ENCODE peak calls at places on chromosomes 6 and 20, in ten cellular contexts. D, J, A, R, M, W, E, T, I and H are unnamed samples.

GRCh38 chr6:50091641-50092040 is 41.9 kb upstream of the DEFB112 start:
- DNase-seq in D (no peak), J (no peak), A (no peak), R (no peak), M (no peak), W (no peak), E (no peak), T (no peak), I (peak; percentile 5), H (no peak)

GRCh38 chr6:125659887-125660286 is 89.5 kb upstream of the HEY2 start:
- DNase-seq in D (no peak), J (no peak), A (no peak), R (no peak), M (no peak), W (no peak), E (no peak), T (no peak), I (no peak), H (no peak)

GRCh38 chr20:62428008-62428384 is 657 bp upstream of the RBBP8NL start:
- DNase-seq in D (no peak), J (no peak), A (no peak), R (no peak), M (no peak), W (no peak), E (no peak), T (no peak), I (no peak), H (no peak)

GRCh38 chr6:159252955-159253508 is 83.8 kb downstream of the FNDC1 start:
- DNase-seq in D (no peak), J (no peak), A (no peak), R (no peak), M (no peak), W (peak; percentile 23), E (peak; percentile 4), T (no peak), I (peak; percentile 52), H (no peak)

GRCh38 chr6:126033696-126034095 is 47.4 kb downstream of the TRMT11 start:
- DNase-seq in D (no peak), J (peak; percentile 43), A (peak; percentile 56), R (peak; percentile 60), M (no peak), W (peak; percentile 29), E (peak; percentile 73), T (no peak), I (peak; percentile 68), H (no peak)

GRCh38 chr6:33252758-33253157 is 18.9 kb downstream of the VPS52 start:
- DNase-seq in D (no peak), J (no peak), A (no peak), R (no peak), M (no peak), W (no peak), E (no peak), T (no peak), I (no peak), H (no peak)

GRCh38 chr6:159640322-159640721 is 52.7 kb downstream of the SOD2 start:
- DNase-seq in D (no peak), J (no peak), A (no peak), R (no peak), M (no peak), W (no peak), E (no peak), T (no peak), I (no peak), H (no peak)

GRCh38 chr6:168719901-168720300 is 278.9 kb downstream of the SMOC2 start:
- DNase-seq in D (no peak), J (no peak), A (no peak), R (no peak), M (no peak), W (no peak), E (no peak), T (no peak), I (no peak), H (no peak)

GRCh38 chr6:157099912-157100593 is 223.3 kb downstream of the TMEM242 start:
- DNase-seq in D (no peak), J (no peak), A (peak; percentile 24), R (no peak), M (no peak), W (no peak), E (no peak), T (no peak), I (no peak), H (no peak)

GRCh38 chr20:59652381-59652780 is 48.0 kb downstream of the PHACTR3 start:
- DNase-seq in D (no peak), J (no peak), A (no peak), R (peak; percentile 15), M (no peak), W (no peak), E (no peak), T (no peak), I (no peak), H (no peak)

DNA sequence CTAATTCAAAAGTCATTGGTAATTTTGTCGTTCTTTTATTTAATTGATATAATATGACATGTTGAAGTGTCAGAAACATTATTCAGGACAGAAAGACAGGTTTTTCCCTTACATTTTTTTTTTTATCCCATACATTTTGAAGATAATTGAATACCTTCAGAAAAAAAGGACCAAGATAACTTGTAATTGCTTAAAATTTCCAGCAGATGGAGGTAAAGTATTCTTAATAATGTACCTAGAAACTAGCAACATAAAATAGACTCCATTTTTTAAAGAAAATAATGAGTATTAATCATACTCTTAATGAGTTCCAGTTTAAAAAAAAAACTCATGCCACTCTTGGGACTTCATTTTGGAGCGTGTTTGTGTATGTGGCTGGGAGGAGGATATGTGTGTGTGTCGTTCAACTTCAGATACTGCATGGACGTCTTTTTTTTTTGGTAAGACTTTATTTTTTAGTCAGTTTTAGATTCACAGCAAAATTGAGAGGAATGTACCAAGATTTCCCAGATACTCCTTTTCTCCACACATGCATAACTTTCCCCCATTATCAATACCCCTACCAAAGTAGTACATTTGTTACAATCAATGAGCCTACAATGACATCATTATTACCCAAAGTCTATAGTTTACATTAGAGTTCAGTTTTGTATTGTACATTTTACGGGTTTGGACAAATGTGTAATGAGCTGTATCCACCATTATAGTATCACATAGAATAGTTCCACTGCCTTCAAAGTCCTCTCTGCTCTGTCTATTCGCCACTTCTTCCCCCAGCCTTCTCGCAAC is 79.4 kb downstream of the ROS1 start:
- DNase-seq in D (no peak), J (no peak), A (no peak), R (no peak), M (no peak), W (peak; percentile 8), E (no peak), T (no peak), I (peak; percentile 23), H (no peak)
- H3K4me3 ChIP-seq in D (no peak overlapping the region), J (no peak overlapping the region), A (peak overlapping the region; percentile 20), R (no peak overlapping the region), M (no peak overlapping the region), W (no peak overlapping the region), E (no peak overlapping the region), T (no peak overlapping the region), I (no peak overlapping the region), H (peak overlapping the region; percentile 15)

DNA sequence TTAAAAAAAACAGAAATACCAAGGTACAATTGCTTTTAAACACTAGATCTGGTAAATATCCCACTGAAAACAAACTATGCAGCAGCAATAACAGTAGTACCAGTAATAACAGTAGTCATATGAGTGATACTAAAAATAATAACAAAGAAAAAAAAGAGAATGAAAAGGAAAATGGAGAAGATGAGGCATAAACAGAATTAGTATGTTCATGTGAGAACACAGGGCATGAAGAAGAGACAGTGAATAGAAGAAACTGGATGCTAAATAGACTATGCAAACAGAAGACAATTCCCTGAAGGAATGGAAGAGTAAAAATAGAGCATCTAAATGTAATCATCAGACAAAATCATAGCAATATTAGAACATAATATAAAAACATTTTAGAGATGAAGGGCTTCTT is 121.1 kb downstream of the RNGTT start:
- DNase-seq in D (no peak), J (no peak), A (no peak), R (no peak), M (no peak), W (no peak), E (no peak), T (no peak), I (no peak), H (no peak)
- TF ChIP-seq CTCF in D (no peak), J (no peak), A (no peak), R (no peak), M (no peak), W (no peak), E (no peak), T (no peak), I (no peak), H (no peak)

DNA sequence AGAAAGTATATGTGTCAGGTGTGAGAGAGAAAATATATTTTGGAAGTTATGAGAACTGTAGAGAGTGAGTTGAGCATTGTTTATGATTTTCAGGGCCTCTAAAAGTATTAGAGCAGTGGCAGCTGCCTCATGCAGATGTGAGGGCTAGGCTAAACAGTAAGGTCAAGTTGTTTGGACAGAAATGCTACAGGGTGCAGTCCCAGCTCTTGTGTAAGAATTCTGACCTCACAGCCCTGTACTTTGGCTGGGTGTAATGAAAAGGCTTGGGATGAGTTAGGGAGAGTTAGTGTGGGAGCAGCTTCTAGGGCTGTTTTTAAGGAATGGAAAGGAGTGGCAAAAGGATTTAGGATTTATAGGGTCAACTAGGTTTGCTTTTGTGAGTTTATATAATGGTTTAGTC is 764.8 kb upstream of the ADGRB3 start:
- DNase-seq in D (no peak), J (no peak), A (no peak), R (no peak), M (no peak), W (no peak), E (no peak), T (no peak), I (no peak), H (no peak)
- H3K9me3 ChIP-seq in D (no peaks in the 10 kb centered on the region), J (no peaks in the 10 kb centered on the region), A (no peaks in the 10 kb centered on the region), R (no peaks in the 10 kb centered on the region), M (no peaks in the 10 kb centered on the region), W (no peaks in the 10 kb centered on the region), E (no peaks in the 10 kb centered on the region), T (no peaks in the 10 kb centered on the region), I (peaks cover 14% of the 10 kb centered on the region), H (no peaks in the 10 kb centered on the region)

DNA sequence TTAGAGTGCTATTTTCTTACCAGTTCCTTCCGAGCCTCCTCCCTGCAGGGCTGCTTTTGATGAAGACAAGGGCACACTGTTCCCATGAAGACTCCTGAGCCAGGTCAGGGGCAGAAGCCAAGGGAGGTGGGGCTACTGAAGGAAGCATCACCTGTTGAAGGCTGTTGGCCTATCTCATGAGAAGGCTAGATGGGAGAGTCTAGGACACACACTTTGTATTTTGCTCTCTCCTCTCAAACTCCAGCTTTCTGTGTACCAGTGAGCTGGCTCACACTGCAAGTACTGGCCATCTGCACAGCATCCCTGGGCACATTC is 683.2 kb upstream of the ID4 start:
- DNase-seq in D (no peak), J (no peak), A (no peak), R (no peak), M (no peak), W (no peak), E (no peak), T (no peak), I (no peak), H (no peak)
- H3K4me3 ChIP-seq in D (no peak overlapping the region), J (no peak overlapping the region), A (no peak overlapping the region), R (no peak overlapping the region), M (no peak overlapping the region), W (no peak overlapping the region), E (no peak overlapping the region), T (no peak overlapping the region), I (no peak overlapping the region), H (no peak overlapping the region)

DNA sequence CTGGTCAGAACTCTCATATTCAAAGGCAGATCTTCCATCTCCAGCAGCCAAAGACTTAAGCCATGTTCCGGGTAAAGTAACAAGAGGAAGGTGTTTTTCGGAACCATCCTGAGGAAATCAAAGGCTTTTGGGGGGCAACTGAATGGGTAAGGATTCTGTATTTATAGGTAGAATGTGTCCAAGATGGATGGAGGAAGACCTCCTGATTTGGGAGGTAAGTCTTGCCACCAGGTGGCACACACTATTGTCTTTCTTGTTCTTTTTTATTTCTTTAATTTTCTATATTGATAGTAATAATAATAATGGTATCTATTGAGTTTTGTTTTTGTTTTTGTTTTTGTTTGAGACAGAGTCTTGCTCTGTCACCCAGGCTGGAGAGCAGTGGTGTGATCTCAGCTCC is 53.0 kb upstream of the UBR2 start:
- DNase-seq in D (no peak), J (no peak), A (no peak), R (no peak), M (no peak), W (no peak), E (no peak), T (no peak), I (no peak), H (no peak)
- TF ChIP-seq CTCF in D (no peak), J (no peak), A (no peak), R (no peak), M (no peak), W (no peak), E (no peak), T (peak; percentile 28), I (no peak), H (no peak)